ENCODE peak calls at places on chromosome 7, in six cellular contexts. One of them, this sample, is unnamed.

GRCh38 chr7:23332881-23333612 is 33.9 kb downstream of the MALSU1 start:
- DNase-seq in cardiac septum: no peak
- DNase-seq in left ventricle myocardium inferior: peak; percentile 31
- DNase-seq in HFFc6: peak; percentile 24
- DNase-seq in G401: no peak
- DNase-seq in activated CD4-positive, alpha-beta T cell treated with anti-CD3 and anti-CD28 coated beads for 1 hour: no peak
- DNase-seq in this sample: no peak

GRCh38 chr7:1693991-1694524 is 24.0 kb downstream of the ELFN1 start:
- DNase-seq in HFFc6: peak; percentile 18
- DNase-seq in activated CD4-positive, alpha-beta T cell treated with anti-CD3 and anti-CD28 coated beads for 1 hour: no peak
- DNase-seq in G401: no peak
- DNase-seq in cardiac septum: peak; percentile 76
- DNase-seq in left ventricle myocardium inferior: peak; percentile 20
- DNase-seq in this sample: no peak

GRCh38 chr7:29146888-29147609 is 712 bp upstream of the CPVL start:
- DNase-seq in G401: peak; percentile 49
- DNase-seq in HFFc6: peak; percentile 10
- DNase-seq in left ventricle myocardium inferior: peak; percentile 69
- DNase-seq in activated CD4-positive, alpha-beta T cell treated with anti-CD3 and anti-CD28 coated beads for 1 hour: no peak
- DNase-seq in cardiac septum: no peak
- DNase-seq in this sample: no peak

GRCh38 chr7:1400351-1400750 is 58.9 kb downstream of the MICALL2 start:
- DNase-seq in G401: no peak
- DNase-seq in activated CD4-positive, alpha-beta T cell treated with anti-CD3 and anti-CD28 coated beads for 1 hour: no peak
- DNase-seq in cardiac septum: no peak
- DNase-seq in left ventricle myocardium inferior: no peak
- DNase-seq in HFFc6: no peak
- DNase-seq in this sample: no peak

GRCh38 chr7:2198206-2198605 is 34.5 kb downstream of the MAD1L1 start:
- DNase-seq in G401: peak; percentile 18
- DNase-seq in activated CD4-positive, alpha-beta T cell treated with anti-CD3 and anti-CD28 coated beads for 1 hour: no peak
- DNase-seq in cardiac septum: peak; percentile 67
- DNase-seq in left ventricle myocardium inferior: no peak
- DNase-seq in HFFc6: no peak
- DNase-seq in this sample: no peak

GRCh38 chr7:5525271-5526189 is 101.9 kb upstream of the TNRC18 start:
- DNase-seq in activated CD4-positive, alpha-beta T cell treated with anti-CD3 and anti-CD28 coated beads for 1 hour: no peak
- DNase-seq in G401: no peak
- DNase-seq in cardiac septum: no peak
- DNase-seq in HFFc6: no peak
- DNase-seq in left ventricle myocardium inferior: no peak
- DNase-seq in this sample: no peak

GRCh38 chr7:20352573-20353304 is 22.0 kb downstream of the ITGB8 start:
- DNase-seq in HFFc6: no peak
- DNase-seq in G401: no peak
- DNase-seq in left ventricle myocardium inferior: no peak
- DNase-seq in activated CD4-positive, alpha-beta T cell treated with anti-CD3 and anti-CD28 coated beads for 1 hour: no peak
- DNase-seq in cardiac septum: no peak
- DNase-seq in this sample: no peak

GRCh38 chr7:140003913-140004382 is 58.8 kb downstream of the PARP12 start:
- DNase-seq in activated CD4-positive, alpha-beta T cell treated with anti-CD3 and anti-CD28 coated beads for 1 hour: no peak
- DNase-seq in G401: peak; percentile 35
- DNase-seq in cardiac septum: no peak
- DNase-seq in HFFc6: peak; percentile 64
- DNase-seq in left ventricle myocardium inferior: no peak
- DNase-seq in this sample: peak; percentile 73

GRCh38 chr7:91286432-91286831 is 22.2 kb downstream of the FZD1 start:
- DNase-seq in G401: no peak
- DNase-seq in left ventricle myocardium inferior: no peak
- DNase-seq in cardiac septum: no peak
- DNase-seq in HFFc6: no peak
- DNase-seq in activated CD4-positive, alpha-beta T cell treated with anti-CD3 and anti-CD28 coated beads for 1 hour: no peak
- DNase-seq in this sample: no peak

GRCh38 chr7:94149776-94150545 is 145.8 kb upstream of the BET1 start:
- DNase-seq in left ventricle myocardium inferior: no peak
- DNase-seq in cardiac septum: no peak
- DNase-seq in activated CD4-positive, alpha-beta T cell treated with anti-CD3 and anti-CD28 coated beads for 1 hour: no peak
- DNase-seq in HFFc6: peak; percentile 3
- DNase-seq in G401: no peak
- DNase-seq in this sample: no peak

GRCh38 chr7:73565675-73566342 is 8.3 kb upstream of the BCL7B start:
- DNase-seq in HFFc6: no peak
- DNase-seq in cardiac septum: no peak
- DNase-seq in left ventricle myocardium inferior: no peak
- DNase-seq in G401: no peak
- DNase-seq in activated CD4-positive, alpha-beta T cell treated with anti-CD3 and anti-CD28 coated beads for 1 hour: no peak
- DNase-seq in this sample: no peak

GRCh38 chr7:19111474-19112143 is 5.8 kb downstream of the TWIST1 start:
- DNase-seq in G401: no peak
- DNase-seq in HFFc6: peak; percentile 73
- DNase-seq in activated CD4-positive, alpha-beta T cell treated with anti-CD3 and anti-CD28 coated beads for 1 hour: no peak
- DNase-seq in left ventricle myocardium inferior: no peak
- DNase-seq in cardiac septum: no peak
- DNase-seq in this sample: no peak

GRCh38 chr7:149624006-149624405 is 126.4 kb upstream of the ZNF746 start:
- DNase-seq in left ventricle myocardium inferior: no peak
- DNase-seq in G401: peak; percentile 11
- DNase-seq in cardiac septum: peak; percentile 75
- DNase-seq in HFFc6: peak; percentile 8
- DNase-seq in activated CD4-positive, alpha-beta T cell treated with anti-CD3 and anti-CD28 coated beads for 1 hour: peak; percentile 18
- DNase-seq in this sample: peak; percentile 6